ENCODE peak calls at places on chromosomes 5 and 9, in eight cellular contexts. R is neural crest cell, O is HEK293T, G is T1000, V is B cell, M is mesenchymal stem cell, X is PC-9, N is NCI-H748 treated with DMSO at 0.1 percent for 48 hours. W is an unnamed sample.

GRCh38 chr5:177049285-177049684 is 26.8 kb downstream of the ZNF346 start:
- DNase-seq in G (no peak), O (peak), V (no peak), X (no peak), N (no peak), R (no peak), M (no peak), W (no peak)

GRCh38 chr5:113330533-113331200 is 104.1 kb downstream of the TSSK1B start:
- DNase-seq in R (no peak), O (peak), N (no peak), V (peak), G (no peak), M (peak), X (peak), W (no peak)

GRCh38 chr5:28810751-28811136 is 1772.4 kb upstream of the CDH9 start:
- DNase-seq in O (no peak), R (no peak), M (no peak), V (no peak), N (no peak), X (no peak), G (no peak), W (no peak)

GRCh38 chr9:36826581-36826980 is 207.5 kb downstream of the PAX5 start:
- DNase-seq in N (no peak), V (no peak), M (no peak), X (no peak), R (no peak), G (no peak), O (no peak), W (no peak)

GRCh38 chr9:19660019-19660418 is 128.8 kb downstream of the SLC24A2 start:
- DNase-seq in G (no peak), R (no peak), V (no peak), M (no peak), X (no peak), O (no peak), N (no peak), W (no peak)

GRCh38 chr9:128818839-128819715 is 777 bp downstream of the ENDOG start:
- DNase-seq in R (peak), O (no peak), N (peak), G (no peak), X (no peak), V (peak), M (peak), W (peak)

GRCh38 chr5:44885903-44886302 is 77.2 kb downstream of the MRPS30 start:
- DNase-seq in V (no peak), G (no peak), O (no peak), X (peak), R (no peak), N (no peak), M (peak), W (no peak)

GRCh38 chr5:20972419-20972925 is 984.5 kb upstream of the CDH18 start:
- DNase-seq in N (peak), M (peak), X (peak), O (peak), V (no peak), R (no peak), G (no peak), W (peak)

GRCh38 chr5:147968855-147969254 is 62.5 kb upstream of the C5orf46 start:
- DNase-seq in X (no peak), M (peak), N (no peak), G (no peak), R (no peak), V (no peak), O (no peak), W (no peak)

GRCh38 chr9:91589101-91589553 is 165.5 kb upstream of the NFIL3 start:
- DNase-seq in V (no peak), R (no peak), X (no peak), M (peak), O (no peak), G (no peak), N (no peak), W (no peak)

GRCh38 chr5:167871091-167871490 is 420.4 kb upstream of the WWC1 start:
- DNase-seq in G (no peak), R (no peak), X (no peak), V (no peak), N (no peak), M (no peak), O (no peak), W (no peak)

GRCh38 chr5:52915176-52915875 is 73.8 kb upstream of the ITGA2 start:
- DNase-seq in V (peak), M (peak), N (peak), R (peak), O (peak), G (peak), X (peak), W (peak)

GRCh38 chr9:107600060-107600573 is 110.5 kb upstream of the KLF4 start:
- DNase-seq in V (no peak), X (no peak), R (no peak), M (peak), G (no peak), O (no peak), N (no peak), W (no peak)

GRCh38 chr5:122120957-122121356 is 8.4 kb upstream of the ZNF474 start:
- DNase-seq in M (peak), O (no peak), R (no peak), G (no peak), X (peak), V (no peak), N (no peak), W (no peak)

GRCh38 chr9:16341176-16341575 is 529.3 kb downstream of the BNC2 start:
- DNase-seq in X (no peak), M (peak), V (no peak), N (no peak), R (no peak), O (no peak), G (no peak), W (no peak)